ENCODE peak calls at places on chromosomes 6 and 20, in four cellular contexts. One of them, this sample, is unnamed.

GRCh38 chr6:134431306-134431919 is 113.5 kb upstream of the SGK1 start:
- DNase-seq in H1: no peak
- DNase-seq in ecto neural progenitor cell: no peak
- DNase-seq in HS-5: no peak
- DNase-seq in this sample: no peak

GRCh38 chr20:33914871-33915270 is 78.8 kb upstream of the RALY start:
- DNase-seq in H1: no peak
- DNase-seq in ecto neural progenitor cell: no peak
- DNase-seq in HS-5: peak; percentile 68
- DNase-seq in this sample: no peak

GRCh38 chr20:61096463-61096862 is 155.6 kb upstream of the CDH4 start:
- DNase-seq in H1: no peak
- DNase-seq in ecto neural progenitor cell: no peak
- DNase-seq in HS-5: no peak
- DNase-seq in this sample: no peak

GRCh38 chr6:41680182-41680965 is 42.1 kb downstream of the MDFI start:
- DNase-seq in H1: no peak
- DNase-seq in ecto neural progenitor cell: no peak
- DNase-seq in HS-5: no peak
- DNase-seq in this sample: no peak

GRCh38 chr6:157036245-157036681 is 259.1 kb downstream of the ARID1B start:
- DNase-seq in H1: no peak
- DNase-seq in ecto neural progenitor cell: no peak
- DNase-seq in HS-5: no peak
- DNase-seq in this sample: no peak

GRCh38 chr6:1678966-1679690 is 69.4 kb downstream of the FOXC1 start:
- DNase-seq in H1: no peak
- DNase-seq in ecto neural progenitor cell: no peak
- DNase-seq in HS-5: no peak
- DNase-seq in this sample: no peak

GRCh38 chr6:127069659-127070279 is 48.7 kb upstream of the RSPO3 start:
- DNase-seq in H1: no peak
- DNase-seq in ecto neural progenitor cell: no peak
- DNase-seq in HS-5: peak; percentile 26
- DNase-seq in this sample: peak; percentile 29

GRCh38 chr6:43383021-43383667 is 13.7 kb upstream of the ZNF318 start:
- DNase-seq in H1: no peak
- DNase-seq in ecto neural progenitor cell: no peak
- DNase-seq in HS-5: no peak
- DNase-seq in this sample: no peak

GRCh38 chr6:131740161-131740560 is 29.3 kb upstream of the CTAGE9 start:
- DNase-seq in H1: no peak
- DNase-seq in ecto neural progenitor cell: no peak
- DNase-seq in HS-5: no peak
- DNase-seq in this sample: no peak

GRCh38 chr20:20452254-20452676 is 84.4 kb downstream of the INSM1 start:
- DNase-seq in H1: peak; percentile 41
- DNase-seq in ecto neural progenitor cell: peak; percentile 84
- DNase-seq in HS-5: no peak
- DNase-seq in this sample: no peak

GRCh38 chr20:33668087-33668790 is 1.5 kb downstream of the ACTL10 start:
- DNase-seq in H1: no peak
- DNase-seq in ecto neural progenitor cell: no peak
- DNase-seq in HS-5: no peak
- DNase-seq in this sample: peak; percentile 79

GRCh38 chr20:35108921-35109320 is 16.3 kb upstream of the TRPC4AP start:
- DNase-seq in H1: no peak
- DNase-seq in ecto neural progenitor cell: no peak
- DNase-seq in HS-5: no peak
- DNase-seq in this sample: no peak

GRCh38 chr6:42901538-42901957 is 14.3 kb upstream of the PTCRA start:
- DNase-seq in H1: no peak
- DNase-seq in ecto neural progenitor cell: peak; percentile 80
- DNase-seq in HS-5: peak; percentile 68
- DNase-seq in this sample: peak; percentile 69

GRCh38 chr6:150336299-150336698 is 32.5 kb upstream of the IYD start:
- DNase-seq in H1: no peak
- DNase-seq in ecto neural progenitor cell: no peak
- DNase-seq in HS-5: no peak
- DNase-seq in this sample: no peak

GRCh38 chr6:28349344-28349891 is 329 bp upstream of the ZKSCAN3 start:
- DNase-seq in H1: no peak
- DNase-seq in ecto neural progenitor cell: no peak
- DNase-seq in HS-5: no peak
- DNase-seq in this sample: no peak

GRCh38 chr20:60148885-60149284 is 190.7 kb downstream of the CDH26 start:
- DNase-seq in H1: no peak
- DNase-seq in ecto neural progenitor cell: no peak
- DNase-seq in HS-5: no peak
- DNase-seq in this sample: no peak

GRCh38 chr6:125511809-125512341 is 210.1 kb upstream of the HDDC2 start:
- DNase-seq in H1: no peak
- DNase-seq in ecto neural progenitor cell: no peak
- DNase-seq in HS-5: peak; percentile 63
- DNase-seq in this sample: no peak

GRCh38 chr20:16476032-16476431 is 97.2 kb downstream of the KIF16B start:
- DNase-seq in H1: no peak
- DNase-seq in ecto neural progenitor cell: no peak
- DNase-seq in HS-5: peak; percentile 22
- DNase-seq in this sample: peak; percentile 57

GRCh38 chr6:20159781-20160540 is 52.3 kb downstream of the MBOAT1 start:
- DNase-seq in H1: no peak
- DNase-seq in ecto neural progenitor cell: no peak
- DNase-seq in HS-5: no peak
- DNase-seq in this sample: no peak

This sample was measured in D341Med.